ENCODE peak calls at places on chromosome 1, in six cellular contexts. One of them, this sample, is unnamed.

GRCh38 chr1:44807364-44808062 is 362 bp upstream of the DYNLT4 start:
- DNase-seq in H9: peak; percentile 97
- DNase-seq in mesendoderm: peak; percentile 100
- DNase-seq in IMR-90: peak; percentile 99
- DNase-seq in H1: peak; percentile 89
- DNase-seq in mesenchymal stem cell: peak; percentile 100
- DNase-seq in this sample: peak; percentile 90

GRCh38 chr1:59020151-59020997 is 236.5 kb upstream of the JUN start:
- DNase-seq in mesendoderm: no peak
- DNase-seq in H1: no peak
- DNase-seq in mesenchymal stem cell: peak; percentile 91
- DNase-seq in IMR-90: peak; percentile 86
- DNase-seq in H9: no peak
- DNase-seq in this sample: no peak

GRCh38 chr1:157359309-157360020 is 192.8 kb downstream of the FCRL5 start:
- DNase-seq in mesendoderm: no peak
- DNase-seq in H9: no peak
- DNase-seq in IMR-90: no peak
- DNase-seq in H1: no peak
- DNase-seq in mesenchymal stem cell: no peak
- DNase-seq in this sample: no peak

GRCh38 chr1:223738465-223739365 is 26.4 kb downstream of the CAPN2 start:
- DNase-seq in H1: no peak
- DNase-seq in H9: no peak
- DNase-seq in mesenchymal stem cell: no peak
- DNase-seq in mesendoderm: no peak
- DNase-seq in IMR-90: no peak
- DNase-seq in this sample: no peak

GRCh38 chr1:200034821-200035396 is 7.4 kb downstream of the NR5A2 start:
- DNase-seq in mesendoderm: peak; percentile 29
- DNase-seq in H9: peak; percentile 56
- DNase-seq in mesenchymal stem cell: peak; percentile 28
- DNase-seq in H1: no peak
- DNase-seq in IMR-90: peak; percentile 31
- DNase-seq in this sample: peak; percentile 62

GRCh38 chr1:1069061-1069710 is 4.9 kb downstream of the RNF223 start:
- DNase-seq in mesendoderm: peak; percentile 88
- DNase-seq in mesenchymal stem cell: peak; percentile 53
- DNase-seq in H1: peak; percentile 68
- DNase-seq in IMR-90: peak; percentile 40
- DNase-seq in H9: peak; percentile 88
- DNase-seq in this sample: peak; percentile 82

GRCh38 chr1:33721416-33721815 is 142.5 kb upstream of the HMGB4 start:
- DNase-seq in IMR-90: no peak
- DNase-seq in H9: no peak
- DNase-seq in mesenchymal stem cell: no peak
- DNase-seq in H1: no peak
- DNase-seq in mesendoderm: no peak
- DNase-seq in this sample: no peak

GRCh38 chr1:183281039-183281438 is 95.0 kb downstream of the LAMC2 start:
- DNase-seq in mesendoderm: no peak
- DNase-seq in mesenchymal stem cell: peak; percentile 38
- DNase-seq in H9: no peak
- DNase-seq in H1: no peak
- DNase-seq in IMR-90: peak; percentile 49
- DNase-seq in this sample: no peak

GRCh38 chr1:35568975-35569395 is 4.1 kb upstream of the TFAP2E start:
- DNase-seq in H9: peak; percentile 71
- DNase-seq in H1: no peak
- DNase-seq in mesendoderm: peak; percentile 79
- DNase-seq in mesenchymal stem cell: peak; percentile 72
- DNase-seq in IMR-90: peak; percentile 60
- DNase-seq in this sample: no peak

GRCh38 chr1:52551476-52552235 is 1.2 kb downstream of the TUT4 start:
- DNase-seq in mesenchymal stem cell: peak; percentile 78
- DNase-seq in mesendoderm: peak; percentile 32
- DNase-seq in IMR-90: peak; percentile 76
- DNase-seq in H9: no peak
- DNase-seq in H1: no peak
- DNase-seq in this sample: peak; percentile 29

DNA sequence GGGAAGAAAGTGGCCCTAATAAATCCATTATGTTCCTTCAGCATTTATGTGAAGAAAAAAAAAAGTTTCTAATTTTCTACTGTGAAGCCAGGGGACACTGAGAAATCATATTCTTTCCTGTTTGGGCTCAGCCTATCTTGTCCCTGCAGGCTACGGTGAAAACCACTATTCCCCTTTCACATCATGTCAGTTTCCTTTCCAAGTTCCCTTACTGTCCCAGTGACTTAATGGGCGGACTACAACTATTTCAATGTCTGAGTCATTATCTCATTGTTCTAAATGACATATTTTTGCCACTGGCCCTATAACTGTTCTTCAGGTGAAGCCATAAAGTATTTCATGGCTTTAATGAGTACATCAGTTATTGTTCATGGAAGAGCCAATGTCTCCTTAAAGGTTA is 71.3 kb upstream of the BEND5 start:
- DNase-seq in H1: no peak
- DNase-seq in IMR-90: no peak
- DNase-seq in mesenchymal stem cell: no peak
- DNase-seq in H9: no peak
- DNase-seq in mesendoderm: no peak
- DNase-seq in this sample: no peak
- H2BK15ac ChIP-seq in H1: no peak overlapping the region
- H2BK15ac ChIP-seq in IMR-90: no peak overlapping the region
- H2BK15ac ChIP-seq in mesenchymal stem cell: no peak overlapping the region
- H2BK15ac ChIP-seq in H9: no peak overlapping the region
- H2BK15ac ChIP-seq in mesendoderm: no peak overlapping the region
- H2BK15ac ChIP-seq in this sample: no peak overlapping the region

GRCh38 chr1:243543501-243543900 is 287.7 kb downstream of the SDCCAG8 start:
- DNase-seq in H9: no peak
- DNase-seq in H1: no peak
- DNase-seq in mesendoderm: no peak
- DNase-seq in IMR-90: no peak
- DNase-seq in mesenchymal stem cell: peak; percentile 20
- DNase-seq in this sample: no peak
- H3K4me1 ChIP-seq in H9: no peaks in the 10 kb centered on the region
- H3K4me1 ChIP-seq in H1: no peaks in the 10 kb centered on the region
- H3K4me1 ChIP-seq in mesendoderm: no peaks in the 10 kb centered on the region
- H3K4me1 ChIP-seq in IMR-90: no peaks in the 10 kb centered on the region
- H3K4me1 ChIP-seq in mesenchymal stem cell: no peaks in the 10 kb centered on the region
- H3K4me1 ChIP-seq in this sample: no peaks in the 10 kb centered on the region

DNA sequence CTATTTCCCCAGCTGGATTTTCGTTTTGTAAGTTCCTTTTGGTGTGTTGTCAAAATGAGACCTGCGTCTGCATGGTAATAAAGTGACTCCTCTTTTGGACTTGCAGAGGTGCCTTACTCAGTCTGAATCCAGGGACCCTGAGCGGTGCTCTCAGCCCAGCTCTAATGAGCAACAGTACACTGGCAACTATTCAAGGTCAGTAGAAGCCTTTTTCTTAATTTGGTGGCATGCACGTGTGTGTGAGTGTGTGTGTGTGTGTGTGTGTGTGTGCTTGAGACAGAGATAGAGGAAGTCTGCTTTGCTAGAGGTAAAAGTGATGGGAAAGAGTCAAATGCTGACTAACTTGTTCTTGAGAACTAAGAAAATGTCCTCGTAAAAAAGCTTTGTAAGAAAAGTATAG is 105.4 kb downstream of the CD247 start:
- DNase-seq in H1: no peak
- DNase-seq in mesenchymal stem cell: no peak
- DNase-seq in H9: no peak
- DNase-seq in mesendoderm: no peak
- DNase-seq in IMR-90: no peak
- DNase-seq in this sample: no peak
- H2BK15ac ChIP-seq in H1: no peak overlapping the region
- H2BK15ac ChIP-seq in mesenchymal stem cell: no peak overlapping the region
- H2BK15ac ChIP-seq in H9: no peak overlapping the region
- H2BK15ac ChIP-seq in mesendoderm: no peak overlapping the region
- H2BK15ac ChIP-seq in IMR-90: no peak overlapping the region
- H2BK15ac ChIP-seq in this sample: no peak overlapping the region

GRCh38 chr1:40386311-40386778 is 12.8 kb downstream of the SMAP2 start:
- DNase-seq in H9: no peak
- DNase-seq in mesendoderm: no peak
- DNase-seq in H1: no peak
- DNase-seq in IMR-90: no peak
- DNase-seq in mesenchymal stem cell: peak; percentile 48
- DNase-seq in this sample: no peak
- H3K4me1 ChIP-seq in H9: no peaks in the 10 kb centered on the region
- H3K4me1 ChIP-seq in mesendoderm: no peaks in the 10 kb centered on the region
- H3K4me1 ChIP-seq in H1: peaks cover 2% of the 10 kb centered on the region
- H3K4me1 ChIP-seq in IMR-90: peaks cover 19% of the 10 kb centered on the region
- H3K4me1 ChIP-seq in mesenchymal stem cell: peaks cover 7% of the 10 kb centered on the region
- H3K4me1 ChIP-seq in this sample: peaks cover 10% of the 10 kb centered on the region

GRCh38 chr1:31926252-31926651 is 11.9 kb downstream of the PTP4A2 start:
- DNase-seq in H9: no peak
- DNase-seq in mesenchymal stem cell: no peak
- DNase-seq in IMR-90: no peak
- DNase-seq in mesendoderm: no peak
- DNase-seq in H1: no peak
- DNase-seq in this sample: no peak
- H2BK15ac ChIP-seq in H9: no peak overlapping the region
- H2BK15ac ChIP-seq in mesenchymal stem cell: no peak overlapping the region
- H2BK15ac ChIP-seq in IMR-90: no peak overlapping the region
- H2BK15ac ChIP-seq in mesendoderm: no peak overlapping the region
- H2BK15ac ChIP-seq in H1: no peak overlapping the region
- H2BK15ac ChIP-seq in this sample: no peak overlapping the region

GRCh38 chr1:108560143-108560429 is 186 bp downstream of the EEIG2 start:
- DNase-seq in H9: no peak
- DNase-seq in IMR-90: no peak
- DNase-seq in mesenchymal stem cell: no peak
- DNase-seq in H1: no peak
- DNase-seq in mesendoderm: no peak
- DNase-seq in this sample: no peak
- H3K4me1 ChIP-seq in H9: peaks cover 5% of the 10 kb centered on the region
- H3K4me1 ChIP-seq in IMR-90: no peaks in the 10 kb centered on the region
- H3K4me1 ChIP-seq in mesenchymal stem cell: peaks cover 5% of the 10 kb centered on the region
- H3K4me1 ChIP-seq in H1: peaks cover 2% of the 10 kb centered on the region
- H3K4me1 ChIP-seq in mesendoderm: no peaks in the 10 kb centered on the region
- H3K4me1 ChIP-seq in this sample: peaks cover 1% of the 10 kb centered on the region

GRCh38 chr1:22267413-22268257 is 124.7 kb upstream of the WNT4 start:
- DNase-seq in mesendoderm: no peak
- DNase-seq in mesenchymal stem cell: no peak
- DNase-seq in H9: no peak
- DNase-seq in H1: no peak
- DNase-seq in IMR-90: no peak
- DNase-seq in this sample: no peak
- H2BK15ac ChIP-seq in mesendoderm: no peak overlapping the region
- H2BK15ac ChIP-seq in mesenchymal stem cell: no peak overlapping the region
- H2BK15ac ChIP-seq in H9: no peak overlapping the region
- H2BK15ac ChIP-seq in H1: peak overlapping the region; percentile 97
- H2BK15ac ChIP-seq in IMR-90: no peak overlapping the region
- H2BK15ac ChIP-seq in this sample: no peak overlapping the region

GRCh38 chr1:15176120-15176519 is 22.6 kb downstream of the TMEM51 start:
- DNase-seq in IMR-90: no peak
- DNase-seq in H1: no peak
- DNase-seq in H9: no peak
- DNase-seq in mesenchymal stem cell: no peak
- DNase-seq in mesendoderm: no peak
- DNase-seq in this sample: no peak

GRCh38 chr1:15178571-15179484 is 25.3 kb downstream of the TMEM51 start:
- DNase-seq in H9: no peak
- DNase-seq in IMR-90: peak; percentile 97
- DNase-seq in H1: no peak
- DNase-seq in mesendoderm: no peak
- DNase-seq in mesenchymal stem cell: peak; percentile 98
- DNase-seq in this sample: no peak

GRCh38 chr1:15177710-15178166 is 24.2 kb downstream of the TMEM51 start:
- DNase-seq in IMR-90: no peak
- DNase-seq in H9: no peak
- DNase-seq in mesendoderm: no peak
- DNase-seq in H1: no peak
- DNase-seq in mesenchymal stem cell: no peak
- DNase-seq in this sample: no peak

GRCh38 chr1:15179485-15179883 is 25.9 kb downstream of the TMEM51 start:
- DNase-seq in mesenchymal stem cell: no peak
- DNase-seq in H1: no peak
- DNase-seq in H9: no peak
- DNase-seq in mesendoderm: no peak
- DNase-seq in IMR-90: no peak
- DNase-seq in this sample: no peak

GRCh38 chr1:15176898-15177665 is 23.5 kb downstream of the TMEM51 start:
- DNase-seq in H9: no peak
- DNase-seq in H1: no peak
- DNase-seq in IMR-90: no peak
- DNase-seq in mesenchymal stem cell: no peak
- DNase-seq in mesendoderm: no peak
- DNase-seq in this sample: no peak
- H3K4me1 ChIP-seq in H9: peaks cover 2% of the 10 kb centered on the region
- H3K4me1 ChIP-seq in H1: peaks cover 7% of the 10 kb centered on the region
- H3K4me1 ChIP-seq in IMR-90: peaks cover 51% of the 10 kb centered on the region
- H3K4me1 ChIP-seq in mesenchymal stem cell: peaks cover 34% of the 10 kb centered on the region
- H3K4me1 ChIP-seq in mesendoderm: no peaks in the 10 kb centered on the region
- H3K4me1 ChIP-seq in this sample: peaks cover 9% of the 10 kb centered on the region

DNA sequence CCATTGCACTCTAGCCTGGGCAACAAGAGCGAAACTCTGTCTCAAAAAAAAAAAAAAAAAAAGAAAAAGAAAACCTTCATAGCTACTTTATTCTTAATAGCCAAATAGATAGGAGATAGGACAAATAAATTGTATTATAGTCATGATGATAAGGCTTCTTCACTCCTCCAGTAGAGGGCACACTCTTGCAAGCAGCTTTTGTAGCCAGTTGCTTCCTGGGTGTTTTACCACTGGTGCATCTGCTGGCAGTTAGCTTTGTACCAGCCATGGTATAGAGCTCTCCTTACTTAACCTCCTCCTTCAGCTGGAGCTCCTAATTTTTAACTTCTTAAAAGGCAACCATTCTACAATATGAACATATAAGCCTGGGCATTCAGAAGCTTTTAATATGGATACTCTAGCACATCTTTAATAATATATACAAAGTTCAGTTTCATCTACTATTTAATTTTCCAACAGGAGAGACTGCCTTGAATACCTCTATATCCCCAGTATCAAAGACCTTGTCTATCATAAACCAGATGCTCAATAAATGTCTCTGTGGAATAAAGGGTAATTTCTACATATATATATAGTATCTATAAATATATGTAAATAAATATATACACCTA is 35.8 kb downstream of the EVI5 start:
- DNase-seq in H9: peak; percentile 44
- DNase-seq in H1: no peak
- DNase-seq in IMR-90: peak; percentile 75
- DNase-seq in mesenchymal stem cell: peak; percentile 55
- DNase-seq in mesendoderm: peak; percentile 76
- DNase-seq in this sample: peak; percentile 11
- H2BK15ac ChIP-seq in H9: no peak overlapping the region
- H2BK15ac ChIP-seq in H1: no peak overlapping the region
- H2BK15ac ChIP-seq in IMR-90: no peak overlapping the region
- H2BK15ac ChIP-seq in mesenchymal stem cell: no peak overlapping the region
- H2BK15ac ChIP-seq in mesendoderm: no peak overlapping the region
- H2BK15ac ChIP-seq in this sample: no peak overlapping the region

GRCh38 chr1:226717256-226717909 is 21.7 kb downstream of the ITPKB start:
- DNase-seq in H9: no peak
- DNase-seq in IMR-90: no peak
- DNase-seq in mesendoderm: no peak
- DNase-seq in mesenchymal stem cell: no peak
- DNase-seq in H1: no peak
- DNase-seq in this sample: no peak
- H3K4me1 ChIP-seq in H9: peaks cover 5% of the 10 kb centered on the region
- H3K4me1 ChIP-seq in IMR-90: peaks cover 7% of the 10 kb centered on the region
- H3K4me1 ChIP-seq in mesendoderm: no peaks in the 10 kb centered on the region
- H3K4me1 ChIP-seq in mesenchymal stem cell: peaks cover 13% of the 10 kb centered on the region
- H3K4me1 ChIP-seq in H1: peaks cover 1% of the 10 kb centered on the region
- H3K4me1 ChIP-seq in this sample: peaks cover 10% of the 10 kb centered on the region